ENCODE peak calls at places on chromosomes 16 and 17, in eight cellular contexts. A, H, V, J, T, W, Q and S are unnamed samples.

GRCh38 chr16:90019543-90020259 is 445 bp upstream of the DBNDD1 start:
- DNase-seq in A (peak; percentile 19), H (no peak), V (no peak), J (no peak), T (peak; percentile 59), W (peak; percentile 90), Q (peak; percentile 71), S (no peak)

GRCh38 chr17:1362964-1363363 is 37.1 kb downstream of the YWHAE start:
- DNase-seq in A (no peak), H (no peak), V (no peak), J (peak; percentile 42), T (no peak), W (no peak), Q (no peak), S (no peak)

GRCh38 chr17:13114601-13115024 is 96.8 kb upstream of the ELAC2 start:
- DNase-seq in A (no peak), H (no peak), V (peak; percentile 45), J (peak; percentile 62), T (peak; percentile 66), W (peak; percentile 49), Q (no peak), S (no peak)

GRCh38 chr17:55852734-55853133 is 101.9 kb downstream of the PCTP start:
- DNase-seq in A (no peak), H (no peak), V (no peak), J (no peak), T (no peak), W (no peak), Q (no peak), S (no peak)

GRCh38 chr17:40545660-40546059 is 19.6 kb downstream of the CCR7 start:
- DNase-seq in A (no peak), H (no peak), V (no peak), J (no peak), T (no peak), W (no peak), Q (no peak), S (no peak)

GRCh38 chr17:71522383-71522782 is 598.4 kb upstream of the SOX9 start:
- DNase-seq in A (no peak), H (no peak), V (no peak), J (no peak), T (no peak), W (no peak), Q (no peak), S (no peak)

GRCh38 chr17:15298176-15298575 is 33.0 kb upstream of the PMP22 start:
- DNase-seq in A (no peak), H (no peak), V (no peak), J (peak; percentile 32), T (no peak), W (no peak), Q (no peak), S (no peak)

GRCh38 chr16:14131774-14132695 is 60.9 kb downstream of the MRTFB start:
- DNase-seq in A (no peak), H (no peak), V (no peak), J (no peak), T (no peak), W (no peak), Q (no peak), S (no peak)